ENCODE peak calls at places on chromosomes 1 and 21, in eight cellular contexts. K is fibroblast of the aortic adventitia, W is uterus, T is AG04450, I is pancreas, M is ovary, Z is astrocyte of the cerebellum, Y is Calu3. L is an unnamed sample.

GRCh38 chr1:228838717-228839500 is 103.6 kb downstream of the RHOU start:
- DNase-seq in K (no peak), W (no peak), T (peak), I (no peak), M (no peak), Z (no peak), Y (no peak), L (no peak)

GRCh38 chr21:26790289-26790688 is 54.9 kb downstream of the ADAMTS1 start:
- DNase-seq in K (no peak), W (no peak), T (no peak), I (no peak), M (no peak), Z (no peak), Y (peak), L (no peak)

GRCh38 chr1:66048011-66048410 is 255.3 kb downstream of the PDE4B start:
- DNase-seq in K (no peak), W (no peak), T (no peak), I (no peak), M (no peak), Z (no peak), Y (no peak), L (no peak)

GRCh38 chr1:88744142-88744541 is 60.1 kb downstream of the PKN2 start:
- DNase-seq in K (no peak), W (no peak), T (no peak), I (no peak), M (no peak), Z (no peak), Y (no peak), L (no peak)

GRCh38 chr1:76868916-76869315 is 1.6 kb downstream of the ST6GALNAC5 start:
- DNase-seq in K (no peak), W (no peak), T (no peak), I (no peak), M (peak), Z (no peak), Y (no peak), L (no peak)

GRCh38 chr1:89911186-89911976 is 83.5 kb upstream of the ZNF326 start:
- DNase-seq in K (no peak), W (no peak), T (no peak), I (no peak), M (no peak), Z (no peak), Y (no peak), L (no peak)

GRCh38 chr1:161978011-161978790 is 45.5 kb downstream of the OLFML2B start:
- DNase-seq in K (no peak), W (no peak), T (no peak), I (no peak), M (no peak), Z (no peak), Y (no peak), L (no peak)

GRCh38 chr1:45545019-45545493 is 5.6 kb upstream of the AKR1A1 start:
- DNase-seq in K (no peak), W (no peak), T (no peak), I (no peak), M (no peak), Z (no peak), Y (no peak), L (no peak)

GRCh38 chr1:91700332-91700731 is 185.6 kb downstream of the TGFBR3 start:
- DNase-seq in K (peak), W (no peak), T (no peak), I (no peak), M (no peak), Z (no peak), Y (no peak), L (no peak)

GRCh38 chr21:33546076-33546475 is 3.2 kb downstream of the SON start:
- DNase-seq in K (no peak), W (no peak), T (no peak), I (no peak), M (no peak), Z (no peak), Y (no peak), L (no peak)

GRCh38 chr1:2635271-2636010 is 2.6 kb upstream of the MMEL1 start:
- DNase-seq in K (no peak), W (no peak), T (no peak), I (no peak), M (no peak), Z (no peak), Y (no peak), L (no peak)

GRCh38 chr1:178417858-178418257 is 78.9 kb downstream of the CLEC20A start:
- DNase-seq in K (peak), W (no peak), T (peak), I (no peak), M (no peak), Z (peak), Y (peak), L (peak)

DNA sequence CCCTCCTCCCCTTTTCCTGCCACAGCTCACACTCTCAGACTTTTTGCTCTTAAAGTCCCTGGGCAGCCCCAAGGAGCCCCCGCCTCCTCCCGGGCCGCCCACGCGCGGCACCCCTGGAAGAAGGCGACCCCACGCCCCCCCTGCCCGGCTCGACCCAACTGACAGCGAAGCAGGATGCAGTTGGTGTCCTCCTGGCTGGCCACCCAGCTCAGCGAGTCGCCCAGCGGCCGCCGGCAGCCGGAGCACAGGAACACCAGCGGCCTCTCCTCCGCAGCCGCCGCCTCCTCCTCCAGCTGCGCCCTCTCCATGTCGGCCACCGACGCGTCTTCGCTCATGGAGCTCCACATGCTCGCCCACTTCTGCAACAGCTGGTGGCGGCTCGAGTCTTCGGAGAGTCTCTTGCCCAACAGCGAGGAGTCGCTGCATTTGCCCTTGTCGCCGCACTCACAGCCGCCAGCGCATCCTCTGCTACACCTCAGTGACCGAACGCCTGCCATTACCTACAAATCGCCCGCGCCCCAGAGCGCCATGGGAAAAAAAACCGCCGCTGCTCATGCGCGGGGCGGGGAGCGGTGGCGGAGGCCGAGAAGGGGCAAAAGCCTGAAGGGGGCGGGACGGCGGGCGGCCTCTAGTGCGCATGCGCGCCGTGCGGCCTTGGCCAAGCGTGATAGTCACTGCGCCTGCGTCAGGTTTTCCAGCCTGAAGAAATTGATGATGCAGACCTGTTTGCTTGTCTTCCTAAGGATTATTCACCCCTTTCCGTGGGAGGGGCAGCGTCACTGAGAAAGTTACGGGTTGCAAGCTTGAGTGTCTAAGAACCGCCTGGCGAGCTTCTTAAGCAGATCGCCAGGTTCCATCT is at the start of gene MIS18A:
- DNase-seq in K (peak), W (peak), T (peak), I (peak), M (peak), Z (peak), Y (peak), L (peak)
- TF ChIP-seq CTCF in K (no peak), W (peak), T (no peak), I (no peak), M (no peak), Z (no peak), Y (no peak), L (no peak)

DNA sequence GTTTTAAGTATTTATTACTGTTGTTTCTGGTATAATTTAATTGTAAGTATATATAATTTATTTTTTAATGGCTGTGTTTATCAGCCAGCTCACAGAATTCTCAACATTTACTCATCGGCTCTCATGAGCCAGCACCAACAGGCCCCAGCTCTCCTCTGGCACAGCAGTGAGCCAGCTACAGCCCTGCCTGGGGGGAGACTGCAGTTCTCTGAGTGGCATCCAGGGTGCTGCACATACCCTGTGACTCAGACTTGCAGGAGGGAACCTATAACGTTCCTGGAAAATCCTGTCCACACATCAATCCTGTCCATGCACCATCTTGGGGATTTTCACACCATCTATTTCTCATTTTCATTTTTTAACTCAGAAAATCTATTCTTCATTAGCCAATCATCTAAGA is 36.5 kb downstream of the FHAD1 start:
- DNase-seq in K (no peak), W (no peak), T (no peak), I (no peak), M (no peak), Z (no peak), Y (no peak), L (peak)
- TF ChIP-seq CTCF in K (no peak), W (no peak), T (peak), I (no peak), M (no peak), Z (peak), Y (no peak), L (peak)

DNA sequence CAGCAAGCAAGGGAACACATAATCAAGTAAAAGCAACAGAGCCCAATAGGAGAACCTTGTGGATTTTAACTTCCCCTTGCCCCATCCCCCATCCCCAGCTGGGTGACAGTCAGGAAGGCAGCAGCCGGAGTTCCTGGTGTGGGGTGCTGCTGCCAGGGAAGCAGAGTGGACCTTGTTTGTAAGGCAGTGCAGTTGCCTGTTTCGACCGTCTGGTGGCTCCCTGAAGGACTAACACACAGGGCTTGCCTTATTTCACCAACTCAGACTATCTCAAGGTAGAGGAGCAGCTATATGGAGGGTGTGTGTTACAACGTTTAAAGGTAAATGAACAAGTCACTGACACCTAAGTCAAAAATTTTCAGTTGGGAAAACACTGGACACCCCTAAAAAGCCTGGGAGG is 6.6 kb downstream of the KRTAP10-8 start:
- DNase-seq in K (peak), W (no peak), T (no peak), I (no peak), M (no peak), Z (no peak), Y (no peak), L (no peak)
- TF ChIP-seq CTCF in K (peak), W (no peak), T (peak), I (no peak), M (no peak), Z (no peak), Y (no peak), L (no peak)

DNA sequence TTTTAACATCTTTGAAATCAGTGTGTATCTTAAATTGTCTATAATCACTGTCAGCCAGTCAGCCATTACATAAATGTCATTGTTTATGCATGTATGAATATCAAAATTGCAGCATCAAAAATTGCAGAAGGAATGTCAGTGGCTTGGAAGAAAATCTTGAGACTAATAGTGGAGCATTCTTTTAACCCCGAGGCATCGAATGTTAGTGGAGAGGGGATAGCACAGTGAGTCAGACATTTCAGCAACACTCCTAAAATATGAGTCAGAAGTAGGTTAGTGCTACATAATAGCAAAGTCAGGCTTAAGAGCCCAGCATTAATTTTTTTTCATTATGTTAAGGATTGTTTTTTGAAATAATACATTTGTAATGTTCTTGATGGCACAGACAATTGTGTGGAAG is 45.5 kb downstream of the SNRPE start:
- DNase-seq in K (peak), W (no peak), T (peak), I (no peak), M (no peak), Z (peak), Y (peak), L (peak)
- TF ChIP-seq CTCF in K (no peak), W (no peak), T (no peak), I (no peak), M (no peak), Z (no peak), Y (no peak), L (no peak)

GRCh38 chr1:206828061-206828460 is 37.4 kb upstream of the IL20 start:
- DNase-seq in K (no peak), W (no peak), T (no peak), I (no peak), M (no peak), Z (no peak), Y (no peak), L (no peak)

GRCh38 chr1:206829875-206830274 is 35.5 kb upstream of the IL20 start:
- DNase-seq in K (no peak), W (no peak), T (no peak), I (no peak), M (no peak), Z (no peak), Y (no peak), L (no peak)

GRCh38 chr1:206826409-206826808 is 39.0 kb upstream of the IL20 start:
- DNase-seq in K (peak), W (no peak), T (no peak), I (no peak), M (no peak), Z (no peak), Y (no peak), L (no peak)

GRCh38 chr1:206829282-206829681 is 36.1 kb upstream of the IL20 start:
- DNase-seq in K (no peak), W (no peak), T (no peak), I (no peak), M (no peak), Z (no peak), Y (no peak), L (no peak)

DNA sequence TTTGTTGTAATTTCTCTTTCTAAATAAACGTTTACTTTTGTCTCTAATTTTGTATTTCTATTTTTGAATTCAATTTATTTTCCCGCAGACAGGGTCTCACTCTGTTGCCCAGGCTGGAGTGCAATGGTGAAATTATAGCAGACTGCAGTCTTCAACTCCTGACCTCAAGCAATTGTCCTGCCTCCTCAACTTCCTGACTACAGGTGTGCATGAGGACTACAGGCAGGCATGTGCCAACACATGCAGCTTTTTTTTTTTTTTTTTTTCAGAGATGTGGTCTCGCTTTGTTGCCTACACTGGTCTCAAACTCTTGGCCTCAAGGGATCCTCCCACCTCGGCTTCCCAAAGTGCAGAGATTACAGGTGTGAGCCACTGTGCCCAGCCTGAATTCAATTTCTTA is 36.7 kb upstream of the IL20 start:
- DNase-seq in K (no peak), W (no peak), T (no peak), I (no peak), M (no peak), Z (no peak), Y (no peak), L (no peak)
- TF ChIP-seq CTCF in K (peak), W (no peak), T (peak), I (no peak), M (no peak), Z (no peak), Y (no peak), L (no peak)

DNA sequence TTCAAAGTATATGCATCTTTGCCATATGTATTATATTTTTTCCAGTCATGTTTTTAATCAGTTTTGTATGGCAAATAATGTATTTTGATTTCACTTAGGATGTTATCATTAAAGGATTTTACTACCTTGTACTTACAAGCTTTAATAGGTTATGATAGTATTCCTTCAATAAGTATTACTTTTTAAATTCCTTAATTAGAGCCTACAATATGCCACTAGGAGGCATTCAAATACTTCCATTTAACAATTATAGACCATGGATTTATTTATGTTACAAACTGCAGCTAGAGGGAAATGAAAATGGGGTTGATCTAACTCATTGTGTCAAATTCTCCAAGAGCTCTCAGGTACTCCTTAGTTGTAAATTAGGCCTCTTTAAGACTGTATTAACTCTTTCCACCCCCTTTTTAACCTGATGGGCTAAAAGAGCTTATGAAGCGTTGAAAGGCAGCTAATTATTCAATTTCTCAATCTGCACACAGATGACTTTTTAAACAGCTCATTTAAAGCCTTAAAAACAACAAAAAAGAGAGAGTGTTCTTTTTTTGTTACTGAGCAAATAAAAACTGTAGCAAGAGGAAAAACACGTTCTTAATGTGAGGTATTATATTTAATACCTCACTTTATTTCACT is 156.2 kb downstream of the DENND1B start:
- DNase-seq in K (peak), W (no peak), T (no peak), I (no peak), M (no peak), Z (peak), Y (no peak), L (no peak)
- TF ChIP-seq CTCF in K (peak), W (no peak), T (peak), I (no peak), M (no peak), Z (peak), Y (no peak), L (no peak)